ENCODE peak calls at places on chromosome 11, in four cellular contexts. E is A549, D is HepG2, V is H1. J is an unnamed sample.

GRCh38 chr11:10452211-10452767 is 2.8 kb upstream of the AMPD3 start:
- DNase-seq in E (no peak), D (no peak), V (no peak), J (no peak)

GRCh38 chr11:2796508-2797180 is 88.9 kb downstream of the CDKN1C start:
- DNase-seq in E (no peak), V (no peak), D (no peak), J (no peak)

GRCh38 chr11:121394785-121395184 is 57.3 kb upstream of the SORL1 start:
- DNase-seq in D (no peak), E (no peak), V (no peak), J (no peak)

GRCh38 chr11:124843616-124843910 is 21.7 kb upstream of the ROBO3 start:
- DNase-seq in V (no peak), E (no peak), D (no peak), J (no peak)

GRCh38 chr11:16780146-16780545 is 41.7 kb downstream of the C11orf58 start:
- DNase-seq in E (no peak), V (no peak), D (no peak), J (no peak)

GRCh38 chr11:113884361-113884836 is 9.0 kb upstream of the USP28 start:
- DNase-seq in D (peak; percentile 45), V (no peak), E (no peak), J (peak; percentile 18)

GRCh38 chr11:34679681-34680080 is 58.8 kb downstream of the EHF start:
- DNase-seq in E (no peak), V (no peak), D (no peak), J (no peak)

GRCh38 chr11:5449432-5449831 is 309 bp downstream of the OR51I2 start:
- DNase-seq in E (no peak), V (no peak), D (no peak), J (no peak)

GRCh38 chr11:124920870-124921609 is 2.0 kb downstream of the HEPN1 start:
- DNase-seq in E (peak; percentile 22), D (no peak), V (no peak), J (no peak)

GRCh38 chr11:69726019-69726418 is 22.2 kb upstream of the FGF19 start:
- DNase-seq in V (no peak), E (no peak), D (no peak), J (no peak)

GRCh38 chr11:134687548-134687947 is 275.5 kb upstream of the B3GAT1 start:
- DNase-seq in E (no peak), V (no peak), D (no peak), J (no peak)

GRCh38 chr11:12986194-12986898 is 22.8 kb upstream of the RASSF10 start:
- DNase-seq in V (no peak), E (no peak), D (no peak), J (no peak)

GRCh38 chr11:68380786-68381622 is 68.6 kb downstream of the LRP5 start:
- DNase-seq in V (no peak), D (no peak), E (peak; percentile 35), J (no peak)

GRCh38 chr11:112513936-112514716 is 253.5 kb upstream of the PLET1 start:
- DNase-seq in V (no peak), D (no peak), E (no peak), J (no peak)

GRCh38 chr11:101866619-101867491 is 48.0 kb upstream of the CEP126 start:
- DNase-seq in V (no peak), D (peak; percentile 93), E (peak; percentile 62), J (no peak)

GRCh38 chr11:110518809-110519514 is 89.2 kb downstream of the FDX1 start:
- DNase-seq in D (no peak), V (no peak), E (no peak), J (no peak)

GRCh38 chr11:66981976-66982578 is 7.0 kb downstream of the C11orf86 start:
- DNase-seq in E (peak; percentile 69), V (no peak), D (peak; percentile 69), J (peak; percentile 93)

GRCh38 chr11:431921-432320 is 9.9 kb downstream of the ANO9 start:
- DNase-seq in D (no peak), V (no peak), E (no peak), J (no peak)

GRCh38 chr11:79052539-79052938 is 388.3 kb downstream of the TENM4 start:
- DNase-seq in E (no peak), D (no peak), V (no peak), J (peak; percentile 27)

GRCh38 chr11:11966826-11967668 is 41.4 kb downstream of the DKK3 start:
- DNase-seq in E (peak; percentile 90), D (peak; percentile 54), V (peak; percentile 58), J (peak; percentile 81)
- TF ChIP-seq RNF2 in E (no peak), D (no peak), V (no peak), J (no peak)

GRCh38 chr11:47152126-47152952 is 24.3 kb downstream of the ARFGAP2 start:
- DNase-seq in V (no peak), D (no peak), E (no peak), J (no peak)

GRCh38 chr11:47154738-47155570 is 21.7 kb downstream of the ARFGAP2 start:
- DNase-seq in E (no peak), D (no peak), V (no peak), J (no peak)

GRCh38 chr11:47155914-47156313 is 20.8 kb downstream of the ARFGAP2 start:
- DNase-seq in V (no peak), E (no peak), D (no peak), J (no peak)

GRCh38 chr11:47156333-47156732 is 20.3 kb downstream of the ARFGAP2 start:
- DNase-seq in V (no peak), D (no peak), E (no peak), J (no peak)

DNA sequence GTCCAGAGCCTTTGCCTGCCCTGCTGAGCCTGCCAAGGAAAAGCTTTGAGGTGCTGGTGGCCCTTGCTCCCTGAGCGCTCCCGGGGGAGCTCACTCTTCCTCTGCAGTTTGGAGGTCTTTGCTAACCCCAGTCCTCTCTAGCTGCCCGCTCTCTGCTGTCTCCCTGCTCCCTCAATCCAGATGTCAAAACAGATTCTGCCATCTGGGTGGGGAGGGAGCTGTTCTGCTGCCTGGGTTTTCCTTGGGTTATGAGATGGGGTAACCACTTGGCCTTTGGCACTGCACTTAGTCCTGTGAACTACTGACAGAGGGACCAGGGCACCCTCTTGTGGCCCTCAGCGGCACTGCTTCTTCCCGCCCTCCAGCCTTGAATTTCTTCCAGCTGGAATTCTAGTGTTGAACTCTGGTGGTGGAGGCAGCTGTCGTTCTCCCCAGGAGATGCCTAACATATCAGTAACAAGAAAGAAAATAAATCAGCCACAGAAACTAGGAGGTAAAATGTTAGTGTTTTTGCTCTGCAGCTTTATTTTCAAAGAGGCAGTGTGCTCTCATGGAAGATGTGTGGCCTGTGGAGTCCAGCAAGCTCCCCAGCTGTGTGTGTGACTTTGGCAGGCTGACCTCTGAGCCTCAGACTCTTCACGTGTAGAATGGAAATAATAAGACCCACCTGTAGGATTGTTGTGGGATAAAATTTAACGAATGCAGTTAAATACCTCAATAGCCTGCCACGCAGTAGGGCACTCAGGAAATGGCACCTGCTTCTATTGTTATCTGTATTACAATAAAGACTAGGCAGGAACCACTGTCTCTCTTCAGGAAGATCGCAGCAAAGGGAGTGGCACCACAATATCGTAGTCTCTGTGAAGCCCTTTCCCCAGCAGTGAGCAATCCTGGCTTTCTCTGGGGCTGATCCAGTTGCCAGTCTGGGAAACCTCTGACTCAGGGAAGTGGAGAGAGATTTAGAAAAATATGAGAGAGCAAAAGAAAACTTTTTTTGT is 23.4 kb downstream of the ARFGAP2 start:
- DNase-seq in E (peak; percentile 87), V (no peak), D (peak; percentile 63), J (peak; percentile 82)
- TF ChIP-seq RNF2 in E (no peak), V (no peak), D (no peak), J (no peak)

GRCh38 chr11:97739892-97740782 is 1280.6 kb upstream of the CNTN5 start:
- DNase-seq in E (no peak), D (peak; percentile 13), V (no peak), J (no peak)
- TF ChIP-seq RNF2 in E (no peak), D (no peak), V (no peak), J (no peak)

GRCh38 chr11:106553304-106553703 is 465.0 kb downstream of the GUCY1A2 start:
- DNase-seq in E (no peak), V (no peak), D (no peak), J (no peak)

GRCh38 chr11:106551744-106552671 is 466.3 kb downstream of the GUCY1A2 start:
- DNase-seq in V (no peak), D (no peak), E (no peak), J (no peak)

DNA sequence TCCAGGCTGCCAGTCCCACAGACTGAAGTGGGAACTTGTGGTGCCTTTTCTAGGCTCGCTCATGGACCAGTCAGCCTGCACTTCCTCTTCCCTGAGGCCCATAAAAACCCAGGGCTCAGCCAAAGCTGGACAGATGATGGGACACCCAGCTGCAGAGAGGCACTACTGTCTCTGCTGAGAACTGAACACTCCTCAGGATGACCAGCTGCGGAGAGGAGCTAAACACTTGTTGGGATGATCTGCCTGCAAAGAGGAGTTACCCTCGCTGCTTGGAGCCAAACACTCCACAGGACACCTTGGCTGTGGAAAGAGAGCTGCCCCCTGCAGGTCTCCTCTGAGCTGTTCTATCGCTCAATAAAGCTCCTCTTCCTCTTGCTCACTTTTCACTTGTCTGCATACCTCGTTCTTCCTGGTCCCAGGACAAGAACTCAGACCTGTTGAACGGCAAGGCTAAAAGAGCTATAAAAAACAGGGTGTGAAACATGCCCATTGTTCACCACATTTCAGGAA is 465.5 kb downstream of the GUCY1A2 start:
- DNase-seq in D (peak; percentile 2), V (no peak), E (no peak), J (no peak)
- TF ChIP-seq RNF2 in D (no peak), V (no peak), E (no peak), J (no peak)

GRCh38 chr11:1565173-1565903 is 6.7 kb downstream of the DUSP8 start:
- DNase-seq in V (no peak), E (no peak), D (no peak), J (no peak)

GRCh38 chr11:1566381-1567051 is 5.6 kb downstream of the DUSP8 start:
- DNase-seq in V (no peak), E (no peak), D (no peak), J (no peak)

GRCh38 chr11:1564535-1565172 is 7.4 kb downstream of the DUSP8 start:
- DNase-seq in D (no peak), V (no peak), E (no peak), J (peak; percentile 92)

GRCh38 chr11:1567052-1567720 is 4.9 kb downstream of the DUSP8 start:
- DNase-seq in E (no peak), V (no peak), D (no peak), J (no peak)

GRCh38 chr11:1565904-1566247 is 6.2 kb downstream of the DUSP8 start:
- DNase-seq in D (no peak), V (no peak), E (no peak), J (no peak)
- TF ChIP-seq RNF2 in D (no peak), V (no peak), E (no peak), J (no peak)

DNA sequence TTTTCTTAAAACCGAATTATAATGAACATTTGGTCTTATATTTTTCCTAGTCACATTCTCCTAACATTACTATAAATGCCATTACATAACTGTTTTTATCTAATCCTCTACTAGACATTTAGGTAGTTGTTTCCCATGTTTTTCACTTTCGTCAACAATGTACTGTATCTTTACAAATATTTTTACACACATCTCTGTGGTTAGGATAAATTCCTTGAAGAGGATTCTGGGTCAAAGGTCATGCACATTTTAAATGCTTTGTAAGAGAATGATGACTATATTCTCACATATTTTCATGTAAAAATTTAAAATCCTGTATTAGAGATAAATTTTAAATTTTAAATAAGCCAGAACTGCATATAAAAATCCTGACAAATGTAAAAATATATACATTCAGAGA is 61.3 kb upstream of the CLNS1A start:
- DNase-seq in E (no peak), V (no peak), D (no peak), J (no peak)
- TF ChIP-seq RNF2 in E (no peak), V (no peak), D (no peak), J (no peak)

J was measured in K562.